ENCODE peak calls at places on chromosomes 4 and X, in six cellular contexts. One of them, this sample, is unnamed.
A peak's percentile ranks its signal among the peaks of the same experiment; 100 is the strongest.

GRCh38 chr4:159369256-159369655 is 266.4 kb downstream of the RAPGEF2 start:
- DNase-seq in H1: no peak
- DNase-seq in HepG2: no peak
- DNase-seq in GM12878: no peak
- DNase-seq in SK-N-SH: no peak
- DNase-seq in K562: no peak
- DNase-seq in this sample: no peak

GRCh38 chr4:171538601-171539100 is 274.6 kb upstream of the GALNTL6 start:
- DNase-seq in H1: no peak
- DNase-seq in HepG2: no peak
- DNase-seq in GM12878: no peak
- DNase-seq in SK-N-SH: no peak
- DNase-seq in K562: no peak
- DNase-seq in this sample: no peak

GRCh38 chr4:103150677-103151076 is 47.5 kb downstream of the CENPE start:
- DNase-seq in H1: no peak
- DNase-seq in HepG2: no peak
- DNase-seq in GM12878: no peak
- DNase-seq in SK-N-SH: no peak
- DNase-seq in K562: no peak
- DNase-seq in this sample: no peak

GRCh38 chr4:98688416-98689290 is 30.2 kb upstream of the TSPAN5 start:
- DNase-seq in H1: no peak
- DNase-seq in HepG2: peak; percentile 9
- DNase-seq in GM12878: no peak
- DNase-seq in SK-N-SH: peak; percentile 29
- DNase-seq in K562: peak; percentile 48
- DNase-seq in this sample: no peak

GRCh38 chrX:72041166-72041565 is 90.5 kb downstream of the RTL5 start:
- DNase-seq in H1: no peak
- DNase-seq in HepG2: no peak
- DNase-seq in GM12878: no peak
- DNase-seq in SK-N-SH: no peak
- DNase-seq in K562: no peak
- DNase-seq in this sample: no peak

GRCh38 chrX:22135171-22135711 is 103.1 kb downstream of the PHEX start:
- DNase-seq in H1: no peak
- DNase-seq in HepG2: no peak
- DNase-seq in GM12878: no peak
- DNase-seq in SK-N-SH: no peak
- DNase-seq in K562: no peak
- DNase-seq in this sample: no peak

GRCh38 chrX:70979136-70979762 is 48.4 kb upstream of the SLC7A3 start:
- DNase-seq in H1: no peak
- DNase-seq in HepG2: peak; percentile 27
- DNase-seq in GM12878: no peak
- DNase-seq in SK-N-SH: peak; percentile 4
- DNase-seq in K562: peak; percentile 54
- DNase-seq in this sample: no peak

GRCh38 chr4:7831330-7831729 is 108.3 kb downstream of the AFAP1 start:
- DNase-seq in H1: no peak
- DNase-seq in HepG2: no peak
- DNase-seq in GM12878: no peak
- DNase-seq in SK-N-SH: no peak
- DNase-seq in K562: peak; percentile 44
- DNase-seq in this sample: no peak

DNA sequence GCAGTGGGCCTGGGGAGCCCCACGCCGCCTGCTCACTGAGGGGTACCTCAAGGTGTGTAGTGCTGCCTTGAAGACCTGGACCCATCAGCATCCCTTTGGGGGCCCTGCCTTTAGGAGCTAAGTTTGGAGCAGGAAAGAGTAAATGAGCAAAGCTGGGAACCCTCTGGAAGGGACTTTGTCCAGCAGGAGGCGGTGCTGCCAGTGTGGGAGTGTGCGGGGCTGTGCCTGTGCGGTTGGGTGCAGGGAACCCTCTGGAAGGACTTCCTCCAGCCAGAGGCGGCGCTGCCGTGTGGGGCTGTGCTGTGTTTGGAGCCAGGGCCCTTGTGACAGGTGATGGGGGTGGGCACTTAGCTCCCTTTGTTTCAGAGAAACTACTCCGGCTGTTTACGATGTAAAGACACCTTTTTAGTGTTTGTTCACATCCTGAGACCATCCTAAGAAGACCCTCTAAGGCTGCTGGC is 25.8 kb downstream of the RGS12 start:
- DNase-seq in H1: peak; percentile 54
- DNase-seq in HepG2: no peak
- DNase-seq in GM12878: no peak
- DNase-seq in SK-N-SH: no peak
- DNase-seq in K562: peak; percentile 45
- DNase-seq in this sample: no peak
- TF ChIP-seq GABPA in H1: peak; percentile 74
- TF ChIP-seq GABPA in HepG2: no peak
- TF ChIP-seq GABPA in GM12878: no peak
- TF ChIP-seq GABPA in SK-N-SH: no peak
- TF ChIP-seq GABPA in K562: no peak
- TF ChIP-seq GABPA in this sample: no peak

GRCh38 chr4:81346719-81347118 is 125.0 kb downstream of the RASGEF1B start:
- DNase-seq in H1: no peak
- DNase-seq in HepG2: no peak
- DNase-seq in GM12878: no peak
- DNase-seq in SK-N-SH: no peak
- DNase-seq in K562: no peak
- DNase-seq in this sample: no peak
- TF ChIP-seq GABPA in H1: no peak
- TF ChIP-seq GABPA in HepG2: no peak
- TF ChIP-seq GABPA in GM12878: no peak
- TF ChIP-seq GABPA in SK-N-SH: no peak
- TF ChIP-seq GABPA in K562: no peak
- TF ChIP-seq GABPA in this sample: no peak

DNA sequence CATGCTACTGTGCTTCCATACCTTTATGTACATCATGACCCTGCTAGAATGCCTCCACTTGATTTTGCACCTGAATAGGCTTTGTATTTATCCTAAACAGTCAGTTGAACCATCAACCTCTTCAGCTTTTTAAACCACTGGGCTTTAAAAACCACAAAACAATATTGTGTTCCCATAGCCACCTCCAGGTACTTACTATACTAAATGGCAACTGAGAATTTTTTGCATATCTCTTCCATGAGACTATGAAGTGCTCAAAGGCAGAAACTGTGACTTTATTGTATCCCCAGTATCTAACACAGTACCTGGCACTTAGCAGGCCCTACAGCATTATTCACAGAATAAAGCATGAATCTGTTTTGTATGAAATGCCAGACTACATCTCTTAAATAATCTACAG is 39.7 kb downstream of the ANAPC10 start:
- DNase-seq in H1: no peak
- DNase-seq in HepG2: no peak
- DNase-seq in GM12878: no peak
- DNase-seq in SK-N-SH: no peak
- DNase-seq in K562: no peak
- DNase-seq in this sample: no peak
- TF ChIP-seq GABPA in H1: no peak
- TF ChIP-seq GABPA in HepG2: no peak
- TF ChIP-seq GABPA in GM12878: no peak
- TF ChIP-seq GABPA in SK-N-SH: no peak
- TF ChIP-seq GABPA in K562: no peak
- TF ChIP-seq GABPA in this sample: no peak

GRCh38 chrX:129568349-129568748 is 28.3 kb downstream of the OCRL start:
- DNase-seq in H1: no peak
- DNase-seq in HepG2: no peak
- DNase-seq in GM12878: no peak
- DNase-seq in SK-N-SH: no peak
- DNase-seq in K562: no peak
- DNase-seq in this sample: no peak

GRCh38 chrX:129576539-129576938 is 36.5 kb downstream of the OCRL start:
- DNase-seq in H1: no peak
- DNase-seq in HepG2: no peak
- DNase-seq in GM12878: no peak
- DNase-seq in SK-N-SH: no peak
- DNase-seq in K562: no peak
- DNase-seq in this sample: no peak

GRCh38 chrX:129574214-129574613 is 34.2 kb downstream of the OCRL start:
- DNase-seq in H1: no peak
- DNase-seq in HepG2: no peak
- DNase-seq in GM12878: no peak
- DNase-seq in SK-N-SH: no peak
- DNase-seq in K562: no peak
- DNase-seq in this sample: no peak

GRCh38 chrX:129577473-129577872 is 37.4 kb downstream of the OCRL start:
- DNase-seq in H1: no peak
- DNase-seq in HepG2: no peak
- DNase-seq in GM12878: no peak
- DNase-seq in SK-N-SH: peak; percentile 58
- DNase-seq in K562: peak; percentile 80
- DNase-seq in this sample: no peak

GRCh38 chrX:129572422-129572821 is 32.4 kb downstream of the OCRL start:
- DNase-seq in H1: no peak
- DNase-seq in HepG2: no peak
- DNase-seq in GM12878: no peak
- DNase-seq in SK-N-SH: no peak
- DNase-seq in K562: no peak
- DNase-seq in this sample: no peak
- TF ChIP-seq GABPA in H1: no peak
- TF ChIP-seq GABPA in HepG2: no peak
- TF ChIP-seq GABPA in GM12878: no peak
- TF ChIP-seq GABPA in SK-N-SH: no peak
- TF ChIP-seq GABPA in K562: no peak
- TF ChIP-seq GABPA in this sample: no peak

DNA sequence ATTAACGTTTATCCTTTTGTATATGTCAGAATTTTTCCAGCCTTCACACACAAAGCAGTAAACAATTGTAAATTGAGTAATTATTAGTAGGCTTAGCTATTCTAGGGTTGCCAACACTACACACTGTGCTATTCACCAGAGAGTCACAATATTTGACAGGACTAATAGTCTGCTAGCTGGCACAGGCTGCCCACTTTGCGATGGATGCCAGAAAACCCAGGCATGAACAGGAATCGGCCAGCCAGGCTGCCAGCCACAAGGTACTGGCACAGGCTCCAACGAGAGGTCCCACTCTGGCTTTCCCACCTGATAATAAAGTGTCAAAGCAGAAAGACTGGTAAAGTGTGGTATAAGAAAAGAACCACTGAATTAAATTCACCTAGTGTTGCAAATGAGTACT is 94.8 kb downstream of the TET2 start:
- DNase-seq in H1: no peak
- DNase-seq in HepG2: no peak
- DNase-seq in GM12878: no peak
- DNase-seq in SK-N-SH: no peak
- DNase-seq in K562: no peak
- DNase-seq in this sample: no peak
- TF ChIP-seq GABPA in H1: no peak
- TF ChIP-seq GABPA in HepG2: no peak
- TF ChIP-seq GABPA in GM12878: no peak
- TF ChIP-seq GABPA in SK-N-SH: no peak
- TF ChIP-seq GABPA in K562: no peak
- TF ChIP-seq GABPA in this sample: no peak

DNA sequence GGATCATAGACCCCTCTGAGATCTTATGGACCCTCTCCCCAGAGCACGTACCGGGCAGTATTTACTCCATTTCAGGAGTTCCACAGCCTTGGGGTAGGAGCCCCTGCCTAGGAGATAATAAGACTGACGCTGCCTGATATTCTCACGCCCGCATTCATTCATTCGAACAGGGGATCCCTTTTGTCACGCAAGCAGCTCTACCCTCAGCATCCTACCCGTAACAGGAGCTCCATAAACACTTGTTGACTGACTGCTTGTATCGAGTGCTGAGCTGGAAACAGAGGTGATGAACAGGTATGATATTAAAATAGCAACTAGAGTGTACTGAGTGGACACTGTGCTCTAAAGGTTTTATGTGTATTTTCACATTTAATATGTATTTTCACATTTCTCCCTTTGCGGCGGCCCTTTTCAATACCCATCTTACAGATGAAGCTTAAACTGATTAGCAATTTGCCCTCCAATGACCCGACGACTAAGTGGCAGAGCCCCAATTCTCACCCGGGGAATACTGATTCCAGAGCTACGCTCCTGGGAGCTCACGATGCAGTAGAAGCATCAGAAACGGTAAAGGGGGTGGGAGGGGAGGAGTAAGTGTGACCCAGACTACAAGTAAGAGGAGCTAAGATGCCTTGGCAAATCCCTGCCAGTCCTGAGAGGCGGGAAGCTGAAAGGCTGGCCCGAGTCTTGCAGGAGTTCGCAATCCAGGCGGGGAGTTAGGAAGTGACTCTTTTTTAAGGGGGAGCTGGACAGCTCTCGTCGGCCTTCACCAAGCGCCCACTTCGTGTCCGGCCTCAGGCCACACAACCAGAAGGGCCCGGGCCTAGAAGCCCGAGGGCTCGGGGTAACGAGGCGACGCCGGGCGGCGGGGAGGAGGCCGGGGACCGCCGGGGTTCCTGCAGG is 747 bp downstream of the RAB28 start:
- DNase-seq in H1: no peak
- DNase-seq in HepG2: peak; percentile 13
- DNase-seq in GM12878: no peak
- DNase-seq in SK-N-SH: peak; percentile 42
- DNase-seq in K562: peak; percentile 60
- DNase-seq in this sample: peak; percentile 24
- TF ChIP-seq GABPA in H1: no peak
- TF ChIP-seq GABPA in HepG2: no peak
- TF ChIP-seq GABPA in GM12878: no peak
- TF ChIP-seq GABPA in SK-N-SH: no peak
- TF ChIP-seq GABPA in K562: no peak
- TF ChIP-seq GABPA in this sample: no peak

GRCh38 chr4:1768367-1769034 is 24.6 kb upstream of the FGFR3 start:
- DNase-seq in H1: no peak
- DNase-seq in HepG2: peak; percentile 35
- DNase-seq in GM12878: no peak
- DNase-seq in SK-N-SH: no peak
- DNase-seq in K562: no peak
- DNase-seq in this sample: no peak

GRCh38 chr4:1767770-1768366 is 25.2 kb upstream of the FGFR3 start:
- DNase-seq in H1: peak; percentile 43
- DNase-seq in HepG2: peak; percentile 76
- DNase-seq in GM12878: no peak
- DNase-seq in SK-N-SH: peak; percentile 95
- DNase-seq in K562: peak; percentile 76
- DNase-seq in this sample: peak; percentile 30

GRCh38 chr4:1770791-1771231 is 22.3 kb upstream of the FGFR3 start:
- DNase-seq in H1: no peak
- DNase-seq in HepG2: peak; percentile 52
- DNase-seq in GM12878: no peak
- DNase-seq in SK-N-SH: no peak
- DNase-seq in K562: no peak
- DNase-seq in this sample: no peak

GRCh38 chr4:1770245-1770644 is 22.8 kb upstream of the FGFR3 start:
- DNase-seq in H1: no peak
- DNase-seq in HepG2: no peak
- DNase-seq in GM12878: no peak
- DNase-seq in SK-N-SH: no peak
- DNase-seq in K562: no peak
- DNase-seq in this sample: no peak

DNA sequence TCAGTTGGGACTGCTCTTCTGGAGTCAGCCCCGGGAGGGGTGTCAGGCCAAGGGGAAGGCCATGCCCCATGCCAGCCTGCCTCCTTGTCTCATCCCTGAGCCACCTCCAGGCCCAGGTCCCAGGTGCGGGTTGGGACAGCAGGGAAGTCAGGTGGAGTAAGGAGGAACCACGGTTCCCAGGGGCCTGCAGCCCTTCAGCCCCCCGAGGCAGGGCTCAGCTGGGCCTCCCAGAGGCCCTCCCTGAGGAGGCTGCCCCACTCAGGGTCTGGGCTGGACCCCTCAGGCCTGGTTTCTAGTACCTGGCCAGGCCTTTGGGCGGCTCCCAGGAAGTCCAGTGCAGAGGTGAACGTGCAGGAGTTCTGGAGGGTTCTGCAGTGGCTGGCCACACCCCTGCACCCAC is 23.4 kb upstream of the FGFR3 start:
- DNase-seq in H1: no peak
- DNase-seq in HepG2: no peak
- DNase-seq in GM12878: no peak
- DNase-seq in SK-N-SH: no peak
- DNase-seq in K562: no peak
- DNase-seq in this sample: no peak
- TF ChIP-seq GABPA in H1: no peak
- TF ChIP-seq GABPA in HepG2: no peak
- TF ChIP-seq GABPA in GM12878: no peak
- TF ChIP-seq GABPA in SK-N-SH: no peak
- TF ChIP-seq GABPA in K562: no peak
- TF ChIP-seq GABPA in this sample: no peak

This sample was measured in HL-60.